ENCODE peak calls at places on chromosomes 7 and 10, in seven cellular contexts. E is T-cell; M is left ventricle myocardium superior; S is DMS79; A is NCI-H1092; J is nucleus accumbens; F is CD8-positive, alpha-beta memory T cell. T is an unnamed sample.

GRCh38 chr7:17062433-17063383 is 180.9 kb upstream of the AGR3 start:
- DNase-seq in S (no peak), E (no peak), A (no peak), F (no peak), M (no peak), J (no peak), T (no peak)

GRCh38 chr7:62361-63116 is 129.8 kb upstream of the FAM20C start:
- DNase-seq in S (no peak), J (no peak), M (peak), F (no peak), E (no peak), A (no peak), T (peak)

GRCh38 chr7:143256325-143256724 is 6.9 kb upstream of the GSTK1 start:
- DNase-seq in J (no peak), M (no peak), E (no peak), S (no peak), A (no peak), F (no peak), T (no peak)

GRCh38 chr7:76330673-76331072 is 28.1 kb downstream of the YWHAG start:
- DNase-seq in M (no peak), S (no peak), J (no peak), E (no peak), A (no peak), F (no peak), T (no peak)

GRCh38 chr7:40815512-40815911 is 680.7 kb downstream of the SUGCT start:
- DNase-seq in J (no peak), E (no peak), F (no peak), S (no peak), M (no peak), A (no peak), T (no peak)

GRCh38 chr10:71398991-71399375 is 2.3 kb downstream of the CDH23 start:
- DNase-seq in S (no peak), M (no peak), A (no peak), J (no peak), E (no peak), F (no peak), T (no peak)

GRCh38 chr10:71713135-71714040 is 6.2 kb downstream of the C10orf105 start:
- DNase-seq in F (peak), J (peak), S (no peak), A (no peak), M (peak), E (peak), T (peak)

GRCh38 chr7:155618708-155619633 is 25.5 kb upstream of the RBM33 start:
- DNase-seq in E (no peak), F (no peak), J (no peak), S (no peak), A (no peak), M (no peak), T (no peak)

GRCh38 chr10:24255907-24256306 is 47.0 kb downstream of the KIAA1217 start:
- DNase-seq in J (no peak), E (no peak), S (peak), M (peak), A (no peak), F (no peak), T (no peak)

GRCh38 chr7:122305475-122306319 is 1.1 kb upstream of the FEZF1 start:
- DNase-seq in A (no peak), J (no peak), F (no peak), S (no peak), E (no peak), M (peak), T (no peak)

GRCh38 chr7:98935811-98936210 is 57.5 kb downstream of the TRRAP start:
- DNase-seq in E (no peak), A (no peak), S (no peak), J (no peak), F (no peak), M (no peak), T (no peak)

GRCh38 chr10:130179640-130180039 is 43.4 kb downstream of the GLRX3 start:
- DNase-seq in E (peak), M (no peak), F (no peak), A (no peak), J (peak), S (no peak), T (no peak)

GRCh38 chr7:22430457-22430856 is 69.5 kb downstream of the STEAP1B start:
- DNase-seq in S (no peak), J (no peak), E (no peak), M (no peak), F (no peak), A (no peak), T (no peak)

GRCh38 chr7:72706521-72706920 is 121.5 kb downstream of the TYW1B start:
- DNase-seq in S (no peak), F (no peak), A (no peak), M (no peak), J (no peak), E (no peak), T (no peak)

GRCh38 chr7:131109011-131109756 is 218.5 kb upstream of the MKLN1 start:
- DNase-seq in E (no peak), S (no peak), M (no peak), F (no peak), J (no peak), A (no peak), T (no peak)

GRCh38 chr10:98242823-98243222 is 25.2 kb downstream of the LOXL4 start:
- DNase-seq in E (no peak), M (no peak), F (no peak), J (no peak), A (no peak), S (no peak), T (no peak)

GRCh38 chr10:35218339-35218955 is 91.8 kb downstream of the CREM start:
- DNase-seq in S (peak), F (peak), J (peak), A (peak), E (peak), M (peak), T (peak)

GRCh38 chr10:69409968-69410367 is 6.8 kb downstream of the TACR2 start:
- DNase-seq in F (no peak), E (no peak), J (no peak), A (no peak), M (peak), S (no peak), T (no peak)

GRCh38 chr7:30468791-30469190 is 9.8 kb downstream of the NOD1 start:
- DNase-seq in M (peak), S (no peak), F (no peak), J (no peak), A (no peak), E (no peak), T (no peak)

GRCh38 chr10:28470873-28471704 is 61.8 kb upstream of the WAC start:
- DNase-seq in F (no peak), J (no peak), A (no peak), E (no peak), S (no peak), M (no peak), T (no peak)

GRCh38 chr7:30162622-30163124 is 27.9 kb downstream of the MTURN start:
- DNase-seq in E (no peak), J (peak), F (no peak), A (peak), M (no peak), S (peak), T (no peak)

GRCh38 chr10:80357804-80358125 is 1.2 kb downstream of the DYDC2 start:
- DNase-seq in F (no peak), S (no peak), A (no peak), M (no peak), E (no peak), J (no peak), T (no peak)

GRCh38 chr10:132931258-132931657 is 11.1 kb downstream of the CFAP46 start:
- DNase-seq in S (no peak), M (peak), A (no peak), F (no peak), E (no peak), J (no peak), T (no peak)

GRCh38 chr10:73414230-73414981 is 548 bp upstream of the ANXA7 start:
- DNase-seq in M (no peak), A (no peak), J (no peak), F (no peak), S (no peak), E (no peak), T (no peak)

GRCh38 chr7:90897961-90898469 is 301.9 kb downstream of the CDK14 start:
- DNase-seq in F (no peak), E (no peak), S (no peak), J (no peak), M (no peak), A (no peak), T (no peak)

GRCh38 chr10:34526186-34526585 is 288.9 kb downstream of the PARD3 start:
- DNase-seq in F (no peak), J (no peak), M (no peak), S (no peak), E (no peak), A (no peak), T (no peak)

GRCh38 chr7:26199301-26200112 is 1.0 kb downstream of the HNRNPA2B1 start:
- DNase-seq in J (peak), F (peak), E (peak), S (peak), M (peak), A (peak), T (peak)

GRCh38 chr10:78045237-78045636 is 11.6 kb downstream of the RPS24 start:
- DNase-seq in M (no peak), S (no peak), E (no peak), J (no peak), F (no peak), A (no peak), T (no peak)

GRCh38 chr10:48552946-48553564 is 51.8 kb downstream of the ARHGAP22 start:
- DNase-seq in J (no peak), A (no peak), M (no peak), E (no peak), S (no peak), F (no peak), T (no peak)

GRCh38 chr7:144812379-144813283 is 23.2 kb downstream of the TPK1 start:
- DNase-seq in M (no peak), F (peak), A (no peak), S (no peak), E (peak), J (no peak), T (no peak)

GRCh38 chr7:74479961-74480829 is 26.5 kb downstream of the GTF2IRD1 start:
- DNase-seq in E (no peak), M (peak), A (peak), S (peak), F (no peak), J (peak), T (peak)

GRCh38 chr10:126127630-126128029 is 231.3 kb downstream of the FANK1 start:
- DNase-seq in J (no peak), F (no peak), A (no peak), S (no peak), M (no peak), E (no peak), T (no peak)

GRCh38 chr10:49309691-49310371 is 10.9 kb downstream of the C10orf71 start:
- DNase-seq in A (no peak), S (no peak), F (peak), M (no peak), J (no peak), E (no peak), T (no peak)

GRCh38 chr10:99779335-99779734 is 3.1 kb upstream of the ABCC2 start:
- DNase-seq in E (no peak), J (no peak), A (no peak), F (no peak), M (no peak), S (no peak), T (no peak)

GRCh38 chr10:483266-483665 is 206.2 kb downstream of the DIP2C start:
- DNase-seq in A (no peak), J (no peak), E (no peak), S (no peak), M (no peak), F (no peak), T (no peak)

GRCh38 chr10:13984647-13985155 is 346.0 kb downstream of the FRMD4A start:
- DNase-seq in F (no peak), E (no peak), A (no peak), M (no peak), S (no peak), J (no peak), T (no peak)

GRCh38 chr7:99837649-99838361 is 10.0 kb downstream of the CYP3A43 start:
- DNase-seq in S (no peak), A (no peak), E (no peak), M (no peak), F (no peak), J (no peak), T (no peak)

GRCh38 chr10:71216751-71217265 is 4.4 kb downstream of the UNC5B start:
- DNase-seq in F (no peak), J (no peak), A (no peak), M (no peak), S (no peak), E (no peak), T (no peak)

GRCh38 chr7:112184455-112184854 is 21.7 kb downstream of the DOCK4 start:
- DNase-seq in E (no peak), F (no peak), M (no peak), S (no peak), J (no peak), A (no peak), T (no peak)